ENCODE peak calls at places on chromosomes 4 and X, in four cellular contexts. K is HepG2, T is GM12878, G is H1. J is an unnamed sample.
A peak's percentile ranks its signal among the peaks of the same experiment; 100 is the strongest.

GRCh38 chr4:176030391-176030790 is 35.2 kb upstream of the WDR17 start:
- DNase-seq in T (no peak), G (no peak), K (no peak), J (no peak)

GRCh38 chrX:65783746-65784145 is 116.3 kb downstream of the MSN start:
- DNase-seq in K (no peak), G (no peak), T (no peak), J (no peak)

GRCh38 chr4:95601342-95601741 is 52.6 kb upstream of the UNC5C start:
- DNase-seq in T (no peak), G (no peak), K (no peak), J (no peak)

GRCh38 chr4:168095776-168096443 is 3.6 kb downstream of the ANXA10 start:
- DNase-seq in K (no peak), G (no peak), T (no peak), J (no peak)

GRCh38 chr4:127015616-127016015 is 617.1 kb upstream of the INTU start:
- DNase-seq in G (no peak), T (no peak), K (no peak), J (no peak)

GRCh38 chr4:105951198-105951597 is 55.9 kb downstream of the NPNT start:
- DNase-seq in T (no peak), G (no peak), K (no peak), J (no peak)

GRCh38 chr4:21012851-21013331 is 312.6 kb downstream of the PACRGL start:
- DNase-seq in K (no peak), G (no peak), T (no peak), J (no peak)

GRCh38 chrX:119801253-119802221 is 10.1 kb upstream of the RPL39 start:
- DNase-seq in T (no peak), K (no peak), G (no peak), J (no peak)

GRCh38 chr4:2042207-2042946 is 16.8 kb upstream of the NAT8L start:
- DNase-seq in K (no peak), G (no peak), T (no peak), J (no peak)

GRCh38 chr4:7630559-7631287 is 196.0 kb upstream of the PSAPL1 start:
- DNase-seq in K (peak; percentile 79), G (no peak), T (no peak), J (no peak)

GRCh38 chr4:22458112-22458511 is 57.8 kb downstream of the ADGRA3 start:
- DNase-seq in K (no peak), G (no peak), T (no peak), J (no peak)

GRCh38 chrX:96435636-96436035 is 249.0 kb upstream of the DIAPH2 start:
- DNase-seq in G (no peak), T (no peak), K (no peak), J (no peak)

GRCh38 chrX:119790977-119791436 is 423 bp downstream of the RPL39 start:
- DNase-seq in K (peak; percentile 30), G (no peak), T (no peak), J (no peak)

GRCh38 chrX:20974326-20974725 is 399.9 kb upstream of the CNKSR2 start:
- DNase-seq in K (no peak), G (no peak), T (no peak), J (no peak)

GRCh38 chr4:138671106-138671505 is 344.5 kb upstream of the NOCT start:
- DNase-seq in G (no peak), T (no peak), K (no peak), J (no peak)

GRCh38 chrX:112844250-112844649 is 3.6 kb upstream of the AMOT start:
- DNase-seq in T (no peak), K (no peak), G (no peak), J (no peak)

GRCh38 chr4:57077550-57078311 is 32.5 kb downstream of the IGFBP7 start:
- DNase-seq in T (no peak), G (no peak), K (peak; percentile 50), J (peak; percentile 35)

GRCh38 chr4:181323061-181323460 is 920.1 kb upstream of the TENM3 start:
- DNase-seq in G (no peak), T (peak; percentile 20), K (no peak), J (no peak)

GRCh38 chr4:57865264-57865663 is 755.1 kb upstream of the IGFBP7 start:
- DNase-seq in G (no peak), K (no peak), T (peak; percentile 17), J (no peak)

GRCh38 chr4:76458829-76459228 is 23.8 kb downstream of the SHROOM3 start:
- DNase-seq in G (no peak), K (no peak), T (no peak), J (no peak)

GRCh38 chr4:2256156-2256731 is 5.7 kb downstream of the MXD4 start:
- DNase-seq in G (no peak), T (no peak), K (no peak), J (no peak)

GRCh38 chrX:15916704-15917084 is 62.1 kb upstream of the AP1S2 start:
- DNase-seq in T (no peak), K (no peak), G (no peak), J (no peak)

GRCh38 chr4:102734591-102735385 is 26.0 kb downstream of the MANBA start:
- DNase-seq in T (peak; percentile 39), K (peak; percentile 65), G (no peak), J (no peak)

GRCh38 chr4:154578919-154579318 is 11.6 kb downstream of the FGA start:
- DNase-seq in G (no peak), T (no peak), K (no peak), J (no peak)

GRCh38 chr4:40572692-40573287 is 56.9 kb downstream of the RBM47 start:
- DNase-seq in G (no peak), K (no peak), T (no peak), J (no peak)

GRCh38 chr4:103996637-103997036 is 276.9 kb upstream of the TACR3 start:
- DNase-seq in G (peak; percentile 29), K (peak; percentile 45), T (no peak), J (peak; percentile 78)

GRCh38 chrX:13996650-13997049 is 33.0 kb downstream of the GEMIN8 start:
- DNase-seq in T (no peak), G (no peak), K (no peak), J (no peak)

GRCh38 chr4:56330691-56331090 is 56.6 kb downstream of the AASDH start:
- DNase-seq in K (no peak), T (no peak), G (no peak), J (no peak)

GRCh38 chr4:98816816-98817215 is 112.1 kb downstream of the EIF4E start:
- DNase-seq in G (no peak), T (no peak), K (no peak), J (no peak)

GRCh38 chrX:115898382-115899001 is 272.1 kb upstream of the AGTR2 start:
- DNase-seq in K (peak; percentile 81), T (no peak), G (no peak), J (peak; percentile 35)

GRCh38 chr4:33381806-33382205 is 2661.6 kb downstream of the PCDH7 start:
- DNase-seq in T (no peak), G (no peak), K (no peak), J (no peak)

GRCh38 chr4:157005193-157005592 is 33.6 kb upstream of the PDGFC start:
- DNase-seq in G (no peak), K (no peak), T (no peak), J (no peak)

GRCh38 chr4:106993846-106994245 is 42.3 kb downstream of the DKK2 start:
- DNase-seq in T (no peak), G (no peak), K (no peak), J (no peak)

GRCh38 chrX:15436220-15436619 is 52.0 kb upstream of the VEGFD start:
- DNase-seq in G (no peak), T (no peak), K (no peak), J (no peak)

GRCh38 chr4:173910911-173911310 is 372.6 kb downstream of the FBXO8 start:
- DNase-seq in T (no peak), K (no peak), G (no peak), J (no peak)

GRCh38 chrX:18983711-18984380 is at the start of gene PHKA2:
- DNase-seq in T (no peak), K (peak; percentile 29), G (no peak), J (peak; percentile 8)

GRCh38 chr4:142095886-142096605 is 459.7 kb downstream of the IL15 start:
- DNase-seq in T (no peak), G (no peak), K (no peak), J (no peak)

GRCh38 chr4:77156912-77157858 is at the start of gene CCNG2:
- DNase-seq in T (no peak), K (peak; percentile 12), G (peak; percentile 84), J (peak; percentile 80)

GRCh38 chr4:40881096-40881495 is 131.3 kb downstream of the NSUN7 start:
- DNase-seq in K (no peak), T (no peak), G (no peak), J (no peak)

GRCh38 chr4:25843340-25844097 is 19.3 kb downstream of the SEL1L3 start:
- DNase-seq in G (no peak), K (no peak), T (no peak), J (no peak)
- H3K9ac ChIP-seq in G (no peak overlapping the region), K (no peak overlapping the region), T (no peak overlapping the region), J (no peak overlapping the region)

DNA sequence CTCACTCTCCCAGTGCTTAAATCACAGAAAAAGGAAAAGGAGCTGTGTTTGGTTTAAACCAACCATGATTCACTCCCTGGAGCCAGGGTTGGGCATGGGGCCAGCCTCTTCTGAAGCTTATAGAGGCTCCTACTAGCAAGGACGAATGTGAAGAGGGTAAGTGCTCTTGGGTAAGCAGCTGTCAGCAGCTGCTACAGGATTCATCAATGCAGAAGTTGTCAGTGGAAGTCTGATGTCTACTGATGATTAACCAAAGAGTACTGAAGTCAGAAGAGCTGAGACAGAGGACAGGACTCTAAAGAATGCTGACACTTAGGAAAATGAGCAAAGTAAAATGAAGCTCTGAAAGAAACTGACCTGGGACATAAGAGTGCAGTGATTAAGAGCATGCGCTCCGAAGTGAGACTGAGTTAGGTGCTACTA is 32.7 kb upstream of the JADE1 start:
- DNase-seq in G (no peak), K (no peak), T (no peak), J (no peak)
- TF ChIP-seq SUZ12 in G (no peak), K (no peak), T (no peak), J (no peak)

GRCh38 chrX:41559662-41560061 is 112.5 kb downstream of the NYX start:
- DNase-seq in T (no peak), K (no peak), G (no peak), J (no peak)
- H3K9ac ChIP-seq in T (no peak overlapping the region), K (no peak overlapping the region), G (no peak overlapping the region), J (no peak overlapping the region)

DNA sequence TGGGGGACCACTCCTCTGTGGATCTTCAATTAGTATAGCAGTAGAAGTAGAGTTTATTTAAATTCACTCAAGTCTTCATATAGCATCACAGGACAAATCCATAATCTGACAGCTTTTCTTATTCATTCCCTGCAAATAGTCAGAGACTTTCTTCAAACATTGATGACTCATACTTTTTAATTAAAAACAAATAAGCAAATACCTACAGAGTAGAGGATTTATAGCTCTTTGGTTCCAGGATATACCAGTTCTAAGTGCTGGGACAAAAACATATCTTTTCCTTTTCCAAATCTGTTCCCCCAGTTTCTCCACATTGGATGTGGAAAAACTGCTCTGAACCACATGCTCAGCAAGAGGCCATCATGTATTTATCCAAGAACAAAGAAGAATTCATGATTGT is 24.1 kb downstream of the EMCN start:
- DNase-seq in K (no peak), G (no peak), T (no peak), J (no peak)
- TF ChIP-seq SUZ12 in K (no peak), G (no peak), T (no peak), J (no peak)

DNA sequence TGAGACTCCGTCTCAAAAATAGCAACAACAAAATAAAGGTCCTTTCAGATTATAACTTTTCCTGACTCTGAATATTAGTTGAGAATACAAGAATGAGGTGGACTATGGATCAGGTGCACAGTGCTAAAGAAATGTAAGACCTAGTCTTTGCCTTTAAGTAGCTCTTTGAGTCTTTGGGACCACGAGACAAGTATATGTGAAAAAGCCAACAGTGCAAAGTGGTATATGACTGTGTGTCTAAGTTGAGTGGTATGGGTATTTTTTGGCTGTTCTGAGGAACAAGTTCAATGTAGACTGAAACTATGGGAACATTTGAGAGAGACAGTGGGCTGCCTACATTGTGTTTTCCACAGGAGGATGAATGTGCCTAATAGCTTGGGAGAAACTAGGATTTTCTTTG is 2.8 kb downstream of the GAB1 start:
- DNase-seq in T (no peak), G (no peak), K (no peak), J (no peak)
- H3K9ac ChIP-seq in T (no peak overlapping the region), G (no peak overlapping the region), K (no peak overlapping the region), J (no peak overlapping the region)